ENCODE peak calls at places on chromosome 4, in eight cellular contexts. One of them, this sample, is unnamed.

GRCh38 chr4:17560065-17560673 is 16.8 kb upstream of the LAP3 start:
- DNase-seq in kidney epithelial cell: no peak
- DNase-seq in H1: no peak
- DNase-seq in mucosa of descending colon: no peak
- DNase-seq in cardiac muscle cell: no peak
- DNase-seq in psoas muscle: no peak
- DNase-seq in lower lobe of right lung: no peak
- DNase-seq in body of pancreas: no peak
- DNase-seq in this sample: no peak

GRCh38 chr4:166315721-166316467 is 442.9 kb downstream of the TLL1 start:
- DNase-seq in psoas muscle: no peak
- DNase-seq in kidney epithelial cell: no peak
- DNase-seq in cardiac muscle cell: no peak
- DNase-seq in lower lobe of right lung: no peak
- DNase-seq in body of pancreas: no peak
- DNase-seq in mucosa of descending colon: no peak
- DNase-seq in H1: no peak
- DNase-seq in this sample: no peak

GRCh38 chr4:2745981-2746806 is 9.9 kb downstream of the TNIP2 start:
- DNase-seq in kidney epithelial cell: peak
- DNase-seq in lower lobe of right lung: peak
- DNase-seq in cardiac muscle cell: peak
- DNase-seq in body of pancreas: no peak
- DNase-seq in psoas muscle: peak
- DNase-seq in H1: no peak
- DNase-seq in mucosa of descending colon: no peak
- DNase-seq in this sample: peak

GRCh38 chr4:118811008-118811764 is 24.7 kb downstream of the SEC24D start:
- DNase-seq in body of pancreas: no peak
- DNase-seq in H1: no peak
- DNase-seq in psoas muscle: no peak
- DNase-seq in mucosa of descending colon: no peak
- DNase-seq in kidney epithelial cell: no peak
- DNase-seq in cardiac muscle cell: peak
- DNase-seq in lower lobe of right lung: no peak
- DNase-seq in this sample: no peak

GRCh38 chr4:156177941-156178340 is 224.3 kb upstream of the CTSO start:
- DNase-seq in H1: no peak
- DNase-seq in kidney epithelial cell: no peak
- DNase-seq in cardiac muscle cell: no peak
- DNase-seq in mucosa of descending colon: no peak
- DNase-seq in lower lobe of right lung: no peak
- DNase-seq in psoas muscle: no peak
- DNase-seq in body of pancreas: no peak
- DNase-seq in this sample: no peak

GRCh38 chr4:14834382-14834781 is 167.9 kb upstream of the CPEB2 start:
- DNase-seq in cardiac muscle cell: no peak
- DNase-seq in mucosa of descending colon: no peak
- DNase-seq in kidney epithelial cell: no peak
- DNase-seq in lower lobe of right lung: no peak
- DNase-seq in psoas muscle: no peak
- DNase-seq in H1: no peak
- DNase-seq in body of pancreas: no peak
- DNase-seq in this sample: no peak

GRCh38 chr4:15161439-15161838 is 159.2 kb downstream of the CPEB2 start:
- DNase-seq in cardiac muscle cell: no peak
- DNase-seq in kidney epithelial cell: no peak
- DNase-seq in lower lobe of right lung: no peak
- DNase-seq in H1: no peak
- DNase-seq in mucosa of descending colon: no peak
- DNase-seq in body of pancreas: no peak
- DNase-seq in psoas muscle: no peak
- DNase-seq in this sample: no peak

GRCh38 chr4:6724461-6725111 is 8.6 kb downstream of the BLOC1S4 start:
- DNase-seq in body of pancreas: no peak
- DNase-seq in kidney epithelial cell: no peak
- DNase-seq in H1: no peak
- DNase-seq in lower lobe of right lung: no peak
- DNase-seq in psoas muscle: no peak
- DNase-seq in mucosa of descending colon: no peak
- DNase-seq in cardiac muscle cell: no peak
- DNase-seq in this sample: peak

GRCh38 chr4:76886848-76887441 is 11.0 kb downstream of the SOWAHB start:
- DNase-seq in lower lobe of right lung: no peak
- DNase-seq in mucosa of descending colon: no peak
- DNase-seq in kidney epithelial cell: no peak
- DNase-seq in H1: no peak
- DNase-seq in psoas muscle: no peak
- DNase-seq in cardiac muscle cell: no peak
- DNase-seq in body of pancreas: no peak
- DNase-seq in this sample: no peak

GRCh38 chr4:6885953-6886557 is 23.6 kb upstream of the TBC1D14 start:
- DNase-seq in psoas muscle: peak
- DNase-seq in kidney epithelial cell: peak
- DNase-seq in H1: no peak
- DNase-seq in body of pancreas: peak
- DNase-seq in mucosa of descending colon: no peak
- DNase-seq in lower lobe of right lung: peak
- DNase-seq in cardiac muscle cell: peak
- DNase-seq in this sample: peak

GRCh38 chr4:153094435-153094834 is 109.8 kb upstream of the TRIM2 start:
- DNase-seq in mucosa of descending colon: no peak
- DNase-seq in psoas muscle: no peak
- DNase-seq in lower lobe of right lung: no peak
- DNase-seq in body of pancreas: no peak
- DNase-seq in kidney epithelial cell: no peak
- DNase-seq in H1: no peak
- DNase-seq in cardiac muscle cell: no peak
- DNase-seq in this sample: no peak

GRCh38 chr4:154743683-154744340 is at the start of gene LRAT:
- DNase-seq in H1: peak
- DNase-seq in kidney epithelial cell: no peak
- DNase-seq in cardiac muscle cell: no peak
- DNase-seq in psoas muscle: no peak
- DNase-seq in body of pancreas: peak
- DNase-seq in lower lobe of right lung: peak
- DNase-seq in mucosa of descending colon: peak
- DNase-seq in this sample: no peak
- TF ChIP-seq CTCF in H1: peak
- TF ChIP-seq CTCF in kidney epithelial cell: no peak
- TF ChIP-seq CTCF in cardiac muscle cell: no peak
- TF ChIP-seq CTCF in psoas muscle: no peak
- TF ChIP-seq CTCF in body of pancreas: peak
- TF ChIP-seq CTCF in lower lobe of right lung: peak
- TF ChIP-seq CTCF in mucosa of descending colon: no peak
- TF ChIP-seq CTCF in this sample: no peak

GRCh38 chr4:123288309-123289025 is 108.1 kb upstream of the SPRY1 start:
- DNase-seq in psoas muscle: no peak
- DNase-seq in H1: no peak
- DNase-seq in body of pancreas: no peak
- DNase-seq in mucosa of descending colon: no peak
- DNase-seq in lower lobe of right lung: no peak
- DNase-seq in kidney epithelial cell: no peak
- DNase-seq in cardiac muscle cell: no peak
- DNase-seq in this sample: no peak

GRCh38 chr4:123286903-123287466 is 109.6 kb upstream of the SPRY1 start:
- DNase-seq in H1: no peak
- DNase-seq in lower lobe of right lung: no peak
- DNase-seq in body of pancreas: no peak
- DNase-seq in kidney epithelial cell: no peak
- DNase-seq in psoas muscle: no peak
- DNase-seq in cardiac muscle cell: no peak
- DNase-seq in mucosa of descending colon: no peak
- DNase-seq in this sample: no peak

DNA sequence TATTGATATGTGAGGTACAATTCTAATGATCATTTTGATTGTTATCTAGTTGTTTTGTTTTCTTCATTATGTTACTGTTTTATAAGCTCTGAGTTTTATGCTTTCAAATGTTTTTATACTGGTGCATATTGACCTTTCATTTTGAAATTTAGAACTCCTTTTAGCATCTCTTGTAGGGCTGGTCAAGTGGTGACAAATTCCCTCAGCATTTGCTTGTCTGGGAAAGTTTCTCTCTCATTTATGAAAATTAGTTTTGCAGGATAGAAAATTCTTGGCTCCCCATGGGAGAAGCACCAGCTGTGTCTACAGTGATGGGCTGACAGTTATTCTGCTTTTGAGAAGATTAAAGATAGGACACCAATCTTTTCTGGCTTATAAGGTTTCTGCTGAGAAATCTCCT is 105.3 kb upstream of the SPRY1 start:
- DNase-seq in H1: no peak
- DNase-seq in body of pancreas: no peak
- DNase-seq in mucosa of descending colon: no peak
- DNase-seq in cardiac muscle cell: no peak
- DNase-seq in psoas muscle: no peak
- DNase-seq in lower lobe of right lung: no peak
- DNase-seq in kidney epithelial cell: no peak
- DNase-seq in this sample: no peak
- H3K4me3 ChIP-seq in H1: no peak
- H3K4me3 ChIP-seq in body of pancreas: no peak
- H3K4me3 ChIP-seq in mucosa of descending colon: no peak
- H3K4me3 ChIP-seq in cardiac muscle cell: no peak
- H3K4me3 ChIP-seq in psoas muscle: no peak
- H3K4me3 ChIP-seq in lower lobe of right lung: no peak
- H3K4me3 ChIP-seq in kidney epithelial cell: no peak
- H3K4me3 ChIP-seq in this sample: no peak

GRCh38 chr4:180449395-180449956 is 1793.7 kb upstream of the TENM3 start:
- DNase-seq in body of pancreas: no peak
- DNase-seq in psoas muscle: no peak
- DNase-seq in kidney epithelial cell: peak
- DNase-seq in lower lobe of right lung: no peak
- DNase-seq in H1: no peak
- DNase-seq in cardiac muscle cell: peak
- DNase-seq in mucosa of descending colon: no peak
- DNase-seq in this sample: no peak
- TF ChIP-seq CTCF in body of pancreas: no peak
- TF ChIP-seq CTCF in psoas muscle: no peak
- TF ChIP-seq CTCF in kidney epithelial cell: peak
- TF ChIP-seq CTCF in lower lobe of right lung: no peak
- TF ChIP-seq CTCF in H1: peak
- TF ChIP-seq CTCF in cardiac muscle cell: no peak
- TF ChIP-seq CTCF in mucosa of descending colon: no peak
- TF ChIP-seq CTCF in this sample: peak

GRCh38 chr4:147482281-147482680 is 1.4 kb downstream of the EDNRA start:
- DNase-seq in mucosa of descending colon: no peak
- DNase-seq in body of pancreas: no peak
- DNase-seq in cardiac muscle cell: no peak
- DNase-seq in H1: no peak
- DNase-seq in lower lobe of right lung: no peak
- DNase-seq in kidney epithelial cell: no peak
- DNase-seq in psoas muscle: no peak
- DNase-seq in this sample: peak
- H3K4me3 ChIP-seq in mucosa of descending colon: no peak
- H3K4me3 ChIP-seq in body of pancreas: no peak
- H3K4me3 ChIP-seq in cardiac muscle cell: peak
- H3K4me3 ChIP-seq in H1: no peak
- H3K4me3 ChIP-seq in lower lobe of right lung: peak
- H3K4me3 ChIP-seq in kidney epithelial cell: peak
- H3K4me3 ChIP-seq in psoas muscle: peak
- H3K4me3 ChIP-seq in this sample: peak

GRCh38 chr4:55543858-55544257 is 2.9 kb downstream of the CLOCK start:
- DNase-seq in lower lobe of right lung: no peak
- DNase-seq in mucosa of descending colon: no peak
- DNase-seq in psoas muscle: no peak
- DNase-seq in kidney epithelial cell: no peak
- DNase-seq in H1: no peak
- DNase-seq in cardiac muscle cell: peak
- DNase-seq in body of pancreas: no peak
- DNase-seq in this sample: no peak
- TF ChIP-seq CTCF in lower lobe of right lung: no peak
- TF ChIP-seq CTCF in mucosa of descending colon: no peak
- TF ChIP-seq CTCF in psoas muscle: no peak
- TF ChIP-seq CTCF in kidney epithelial cell: no peak
- TF ChIP-seq CTCF in H1: no peak
- TF ChIP-seq CTCF in cardiac muscle cell: no peak
- TF ChIP-seq CTCF in body of pancreas: no peak
- TF ChIP-seq CTCF in this sample: peak

DNA sequence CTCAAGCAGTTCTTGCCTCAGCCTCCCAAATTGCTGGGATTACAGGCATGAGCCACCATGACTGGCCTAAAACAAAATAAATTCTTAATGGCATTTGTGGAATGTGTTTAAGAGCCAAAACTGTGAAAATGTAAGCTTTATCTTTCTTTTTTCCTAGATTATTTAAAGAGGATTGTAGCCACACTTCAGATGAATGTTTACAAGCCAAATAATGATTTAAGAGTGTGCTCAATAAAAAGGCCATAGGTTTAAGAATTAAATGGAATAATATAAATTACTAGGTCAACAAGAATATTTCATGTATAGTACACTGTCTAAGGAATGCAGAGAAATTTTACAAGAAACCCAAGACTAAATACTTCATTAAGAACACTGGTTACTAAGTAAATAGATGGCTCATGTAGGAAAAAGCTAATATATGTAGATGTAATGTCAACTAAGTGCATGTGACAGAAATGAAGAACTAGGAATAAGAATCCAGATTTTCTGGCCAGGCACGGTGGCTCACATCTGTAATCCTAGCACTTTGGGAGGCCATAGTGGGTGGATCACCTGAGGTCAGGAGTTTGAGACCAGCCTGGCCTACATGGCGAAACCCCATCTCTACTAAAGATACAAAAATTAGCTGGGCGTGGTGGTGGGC is 21.3 kb upstream of the UGDH start:
- DNase-seq in H1: no peak
- DNase-seq in mucosa of descending colon: no peak
- DNase-seq in kidney epithelial cell: no peak
- DNase-seq in psoas muscle: no peak
- DNase-seq in cardiac muscle cell: peak
- DNase-seq in lower lobe of right lung: no peak
- DNase-seq in body of pancreas: no peak
- DNase-seq in this sample: no peak
- H3K4me3 ChIP-seq in H1: no peak
- H3K4me3 ChIP-seq in mucosa of descending colon: no peak
- H3K4me3 ChIP-seq in kidney epithelial cell: no peak
- H3K4me3 ChIP-seq in psoas muscle: no peak
- H3K4me3 ChIP-seq in cardiac muscle cell: no peak
- H3K4me3 ChIP-seq in lower lobe of right lung: no peak
- H3K4me3 ChIP-seq in body of pancreas: no peak
- H3K4me3 ChIP-seq in this sample: no peak

GRCh38 chr4:174586651-174587050 is 64.4 kb upstream of the HPGD start:
- DNase-seq in kidney epithelial cell: no peak
- DNase-seq in body of pancreas: no peak
- DNase-seq in psoas muscle: no peak
- DNase-seq in cardiac muscle cell: no peak
- DNase-seq in mucosa of descending colon: no peak
- DNase-seq in lower lobe of right lung: no peak
- DNase-seq in H1: no peak
- DNase-seq in this sample: no peak
- TF ChIP-seq CTCF in kidney epithelial cell: no peak
- TF ChIP-seq CTCF in body of pancreas: no peak
- TF ChIP-seq CTCF in psoas muscle: no peak
- TF ChIP-seq CTCF in cardiac muscle cell: no peak
- TF ChIP-seq CTCF in mucosa of descending colon: no peak
- TF ChIP-seq CTCF in lower lobe of right lung: no peak
- TF ChIP-seq CTCF in H1: no peak
- TF ChIP-seq CTCF in this sample: no peak

GRCh38 chr4:48127231-48127881 is 6.7 kb downstream of the TXK start:
- DNase-seq in lower lobe of right lung: no peak
- DNase-seq in cardiac muscle cell: peak
- DNase-seq in mucosa of descending colon: no peak
- DNase-seq in body of pancreas: no peak
- DNase-seq in H1: no peak
- DNase-seq in kidney epithelial cell: no peak
- DNase-seq in psoas muscle: no peak
- DNase-seq in this sample: no peak
- H3K4me3 ChIP-seq in lower lobe of right lung: peak
- H3K4me3 ChIP-seq in cardiac muscle cell: no peak
- H3K4me3 ChIP-seq in mucosa of descending colon: no peak
- H3K4me3 ChIP-seq in body of pancreas: no peak
- H3K4me3 ChIP-seq in H1: no peak
- H3K4me3 ChIP-seq in kidney epithelial cell: no peak
- H3K4me3 ChIP-seq in psoas muscle: peak
- H3K4me3 ChIP-seq in this sample: peak